ENCODE peak calls at places on chromosomes 12 and 14, in eight cellular contexts. One of them, this sample, is unnamed.

GRCh38 chr12:51863921-51864700 is 15.6 kb upstream of the FIGNL2 start:
- DNase-seq in left ventricle myocardium inferior: no peak
- DNase-seq in right cardiac atrium: peak
- DNase-seq in lung: no peak
- DNase-seq in fibroblast of mammary gland: no peak
- DNase-seq in AG04449: no peak
- DNase-seq in astrocyte of the spinal cord: peak
- DNase-seq in transverse colon: no peak
- DNase-seq in this sample: no peak

GRCh38 chr12:13165578-13166120 is 30.9 kb upstream of the EMP1 start:
- DNase-seq in left ventricle myocardium inferior: peak
- DNase-seq in right cardiac atrium: peak
- DNase-seq in lung: peak
- DNase-seq in fibroblast of mammary gland: peak
- DNase-seq in AG04449: no peak
- DNase-seq in astrocyte of the spinal cord: peak
- DNase-seq in transverse colon: peak
- DNase-seq in this sample: peak

GRCh38 chr12:105219261-105220018 is 16.5 kb downstream of the APPL2 start:
- DNase-seq in left ventricle myocardium inferior: no peak
- DNase-seq in right cardiac atrium: no peak
- DNase-seq in lung: no peak
- DNase-seq in fibroblast of mammary gland: no peak
- DNase-seq in AG04449: no peak
- DNase-seq in astrocyte of the spinal cord: no peak
- DNase-seq in transverse colon: no peak
- DNase-seq in this sample: no peak

GRCh38 chr14:23492618-23493272 is 23.2 kb downstream of the NGDN start:
- DNase-seq in left ventricle myocardium inferior: no peak
- DNase-seq in right cardiac atrium: no peak
- DNase-seq in lung: no peak
- DNase-seq in fibroblast of mammary gland: peak
- DNase-seq in AG04449: no peak
- DNase-seq in astrocyte of the spinal cord: no peak
- DNase-seq in transverse colon: no peak
- DNase-seq in this sample: peak

GRCh38 chr14:30808576-30808975 is 65.8 kb upstream of the COCH start:
- DNase-seq in left ventricle myocardium inferior: no peak
- DNase-seq in right cardiac atrium: no peak
- DNase-seq in lung: no peak
- DNase-seq in fibroblast of mammary gland: peak
- DNase-seq in AG04449: no peak
- DNase-seq in astrocyte of the spinal cord: peak
- DNase-seq in transverse colon: no peak
- DNase-seq in this sample: peak

GRCh38 chr12:57868870-57869609 is 22.5 kb upstream of the CTDSP2 start:
- DNase-seq in left ventricle myocardium inferior: no peak
- DNase-seq in right cardiac atrium: peak
- DNase-seq in lung: no peak
- DNase-seq in fibroblast of mammary gland: no peak
- DNase-seq in AG04449: no peak
- DNase-seq in astrocyte of the spinal cord: no peak
- DNase-seq in transverse colon: no peak
- DNase-seq in this sample: no peak

GRCh38 chr14:89621791-89622638 is 205.0 kb upstream of the FOXN3 start:
- DNase-seq in left ventricle myocardium inferior: no peak
- DNase-seq in right cardiac atrium: no peak
- DNase-seq in lung: no peak
- DNase-seq in fibroblast of mammary gland: no peak
- DNase-seq in AG04449: no peak
- DNase-seq in astrocyte of the spinal cord: no peak
- DNase-seq in transverse colon: no peak
- DNase-seq in this sample: no peak

GRCh38 chr12:107349008-107349747 is 255.8 kb upstream of the CRY1 start:
- DNase-seq in left ventricle myocardium inferior: no peak
- DNase-seq in right cardiac atrium: no peak
- DNase-seq in lung: no peak
- DNase-seq in fibroblast of mammary gland: peak
- DNase-seq in AG04449: no peak
- DNase-seq in astrocyte of the spinal cord: peak
- DNase-seq in transverse colon: peak
- DNase-seq in this sample: peak

GRCh38 chr14:24692382-24693352 is 58.7 kb upstream of the GZMB start:
- DNase-seq in left ventricle myocardium inferior: no peak
- DNase-seq in right cardiac atrium: no peak
- DNase-seq in lung: no peak
- DNase-seq in fibroblast of mammary gland: no peak
- DNase-seq in AG04449: no peak
- DNase-seq in astrocyte of the spinal cord: no peak
- DNase-seq in transverse colon: no peak
- DNase-seq in this sample: no peak

GRCh38 chr14:74257078-74257987 is 18.1 kb downstream of the VSX2 start:
- DNase-seq in left ventricle myocardium inferior: peak
- DNase-seq in right cardiac atrium: peak
- DNase-seq in lung: peak
- DNase-seq in fibroblast of mammary gland: peak
- DNase-seq in AG04449: no peak
- DNase-seq in astrocyte of the spinal cord: no peak
- DNase-seq in transverse colon: peak
- DNase-seq in this sample: peak

GRCh38 chr12:26271024-26271423 is 75.7 kb downstream of the SSPN start:
- DNase-seq in left ventricle myocardium inferior: no peak
- DNase-seq in right cardiac atrium: no peak
- DNase-seq in lung: no peak
- DNase-seq in fibroblast of mammary gland: peak
- DNase-seq in AG04449: peak
- DNase-seq in astrocyte of the spinal cord: no peak
- DNase-seq in transverse colon: no peak
- DNase-seq in this sample: peak

GRCh38 chr14:90717916-90718315 is 98.3 kb downstream of the TTC7B start:
- DNase-seq in left ventricle myocardium inferior: no peak
- DNase-seq in right cardiac atrium: no peak
- DNase-seq in lung: no peak
- DNase-seq in fibroblast of mammary gland: peak
- DNase-seq in AG04449: no peak
- DNase-seq in astrocyte of the spinal cord: peak
- DNase-seq in transverse colon: no peak
- DNase-seq in this sample: peak

GRCh38 chr14:96168581-96168980 is 36.1 kb upstream of the BDKRB2 start:
- DNase-seq in left ventricle myocardium inferior: no peak
- DNase-seq in right cardiac atrium: no peak
- DNase-seq in lung: no peak
- DNase-seq in fibroblast of mammary gland: no peak
- DNase-seq in AG04449: no peak
- DNase-seq in astrocyte of the spinal cord: no peak
- DNase-seq in transverse colon: no peak
- DNase-seq in this sample: no peak

GRCh38 chr12:124545508-124546418 is 21.6 kb downstream of the NCOR2 start:
- DNase-seq in left ventricle myocardium inferior: no peak
- DNase-seq in right cardiac atrium: peak
- DNase-seq in lung: no peak
- DNase-seq in fibroblast of mammary gland: peak
- DNase-seq in AG04449: no peak
- DNase-seq in astrocyte of the spinal cord: peak
- DNase-seq in transverse colon: peak
- DNase-seq in this sample: peak
- H3K4me3 ChIP-seq in left ventricle myocardium inferior: no peak
- H3K4me3 ChIP-seq in right cardiac atrium: no peak
- H3K4me3 ChIP-seq in lung: no peak
- H3K4me3 ChIP-seq in fibroblast of mammary gland: no peak
- H3K4me3 ChIP-seq in AG04449: no peak
- H3K4me3 ChIP-seq in astrocyte of the spinal cord: no peak
- H3K4me3 ChIP-seq in transverse colon: no peak
- H3K4me3 ChIP-seq in this sample: no peak

GRCh38 chr12:55816876-55817351 is 610 bp downstream of the SARNP start:
- DNase-seq in left ventricle myocardium inferior: no peak
- DNase-seq in right cardiac atrium: no peak
- DNase-seq in lung: no peak
- DNase-seq in fibroblast of mammary gland: no peak
- DNase-seq in AG04449: no peak
- DNase-seq in astrocyte of the spinal cord: no peak
- DNase-seq in transverse colon: no peak
- DNase-seq in this sample: peak

GRCh38 chr12:55814257-55814656 is 3.3 kb downstream of the SARNP start:
- DNase-seq in left ventricle myocardium inferior: no peak
- DNase-seq in right cardiac atrium: no peak
- DNase-seq in lung: no peak
- DNase-seq in fibroblast of mammary gland: no peak
- DNase-seq in AG04449: no peak
- DNase-seq in astrocyte of the spinal cord: no peak
- DNase-seq in transverse colon: no peak
- DNase-seq in this sample: no peak

GRCh38 chr12:55817352-55818139 is at the start of the genes ORMDL2 and SARNP:
- DNase-seq in left ventricle myocardium inferior: peak
- DNase-seq in right cardiac atrium: peak
- DNase-seq in lung: peak
- DNase-seq in fibroblast of mammary gland: peak
- DNase-seq in AG04449: peak
- DNase-seq in astrocyte of the spinal cord: peak
- DNase-seq in transverse colon: peak
- DNase-seq in this sample: peak

GRCh38 chr12:55818140-55818728 is 393 bp downstream of the ORMDL2 start:
- DNase-seq in left ventricle myocardium inferior: no peak
- DNase-seq in right cardiac atrium: no peak
- DNase-seq in lung: no peak
- DNase-seq in fibroblast of mammary gland: no peak
- DNase-seq in AG04449: no peak
- DNase-seq in astrocyte of the spinal cord: peak
- DNase-seq in transverse colon: no peak
- DNase-seq in this sample: no peak

DNA sequence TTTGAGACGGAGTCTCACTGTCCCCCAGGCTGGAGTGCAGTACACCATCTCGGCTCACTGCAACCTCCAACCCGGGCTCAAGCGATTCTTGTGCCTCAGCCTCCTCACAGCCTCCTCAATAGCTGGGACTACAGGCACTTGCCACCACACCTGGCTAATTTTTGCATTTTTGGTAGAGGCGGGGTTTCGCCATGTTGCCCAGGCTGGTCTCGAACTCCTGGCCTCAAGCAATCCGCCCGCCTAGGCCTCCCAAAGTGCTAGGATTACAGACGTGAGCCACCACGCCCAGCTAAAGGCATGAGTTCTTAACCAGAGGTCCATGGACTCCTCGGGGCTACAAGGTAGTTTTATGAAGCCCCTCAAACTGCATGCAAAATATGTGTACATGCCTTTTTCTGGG is 2.1 kb downstream of the SARNP start:
- DNase-seq in left ventricle myocardium inferior: no peak
- DNase-seq in right cardiac atrium: no peak
- DNase-seq in lung: no peak
- DNase-seq in fibroblast of mammary gland: no peak
- DNase-seq in AG04449: no peak
- DNase-seq in astrocyte of the spinal cord: no peak
- DNase-seq in transverse colon: no peak
- DNase-seq in this sample: no peak
- H3K4me3 ChIP-seq in left ventricle myocardium inferior: peak
- H3K4me3 ChIP-seq in right cardiac atrium: no peak
- H3K4me3 ChIP-seq in lung: no peak
- H3K4me3 ChIP-seq in fibroblast of mammary gland: no peak
- H3K4me3 ChIP-seq in AG04449: no peak
- H3K4me3 ChIP-seq in astrocyte of the spinal cord: no peak
- H3K4me3 ChIP-seq in transverse colon: peak
- H3K4me3 ChIP-seq in this sample: no peak

DNA sequence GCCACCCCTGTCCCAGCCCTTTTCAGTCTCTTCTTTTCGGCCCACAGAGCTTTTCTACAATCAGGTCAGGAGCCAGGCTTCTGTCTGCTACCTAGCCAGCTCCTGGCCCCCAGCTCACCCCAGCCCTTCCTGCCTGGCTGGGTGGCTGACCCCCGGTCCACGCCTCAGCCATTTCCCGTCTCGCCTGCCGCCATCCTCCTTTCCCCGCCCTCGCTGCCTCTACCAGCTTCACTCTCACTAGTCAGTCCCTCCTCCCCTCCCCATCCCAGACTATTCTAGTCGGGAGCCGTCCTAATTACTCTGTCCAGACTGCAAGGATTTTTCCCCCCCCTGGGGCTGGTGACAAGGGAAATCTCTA is 876 bp downstream of the DHH start:
- DNase-seq in left ventricle myocardium inferior: peak
- DNase-seq in right cardiac atrium: peak
- DNase-seq in lung: no peak
- DNase-seq in fibroblast of mammary gland: no peak
- DNase-seq in AG04449: no peak
- DNase-seq in astrocyte of the spinal cord: no peak
- DNase-seq in transverse colon: no peak
- DNase-seq in this sample: no peak
- H3K4me3 ChIP-seq in left ventricle myocardium inferior: peak
- H3K4me3 ChIP-seq in right cardiac atrium: peak
- H3K4me3 ChIP-seq in lung: peak
- H3K4me3 ChIP-seq in fibroblast of mammary gland: no peak
- H3K4me3 ChIP-seq in AG04449: no peak
- H3K4me3 ChIP-seq in astrocyte of the spinal cord: peak
- H3K4me3 ChIP-seq in transverse colon: peak
- H3K4me3 ChIP-seq in this sample: no peak

GRCh38 chr12:9699269-9699897 is 29.9 kb downstream of the CLEC2D start:
- DNase-seq in left ventricle myocardium inferior: no peak
- DNase-seq in right cardiac atrium: no peak
- DNase-seq in lung: no peak
- DNase-seq in fibroblast of mammary gland: no peak
- DNase-seq in AG04449: no peak
- DNase-seq in astrocyte of the spinal cord: no peak
- DNase-seq in transverse colon: no peak
- DNase-seq in this sample: no peak

GRCh38 chr12:9699898-9700605 is 30.5 kb downstream of the CLEC2D start:
- DNase-seq in left ventricle myocardium inferior: no peak
- DNase-seq in right cardiac atrium: no peak
- DNase-seq in lung: no peak
- DNase-seq in fibroblast of mammary gland: peak
- DNase-seq in AG04449: no peak
- DNase-seq in astrocyte of the spinal cord: no peak
- DNase-seq in transverse colon: no peak
- DNase-seq in this sample: peak

GRCh38 chr12:9694220-9694619 is 24.7 kb downstream of the CLEC2D start:
- DNase-seq in left ventricle myocardium inferior: no peak
- DNase-seq in right cardiac atrium: no peak
- DNase-seq in lung: no peak
- DNase-seq in fibroblast of mammary gland: no peak
- DNase-seq in AG04449: no peak
- DNase-seq in astrocyte of the spinal cord: no peak
- DNase-seq in transverse colon: no peak
- DNase-seq in this sample: no peak

GRCh38 chr12:9700606-9700956 is 31.1 kb downstream of the CLEC2D start:
- DNase-seq in left ventricle myocardium inferior: no peak
- DNase-seq in right cardiac atrium: no peak
- DNase-seq in lung: no peak
- DNase-seq in fibroblast of mammary gland: no peak
- DNase-seq in AG04449: no peak
- DNase-seq in astrocyte of the spinal cord: no peak
- DNase-seq in transverse colon: no peak
- DNase-seq in this sample: no peak

DNA sequence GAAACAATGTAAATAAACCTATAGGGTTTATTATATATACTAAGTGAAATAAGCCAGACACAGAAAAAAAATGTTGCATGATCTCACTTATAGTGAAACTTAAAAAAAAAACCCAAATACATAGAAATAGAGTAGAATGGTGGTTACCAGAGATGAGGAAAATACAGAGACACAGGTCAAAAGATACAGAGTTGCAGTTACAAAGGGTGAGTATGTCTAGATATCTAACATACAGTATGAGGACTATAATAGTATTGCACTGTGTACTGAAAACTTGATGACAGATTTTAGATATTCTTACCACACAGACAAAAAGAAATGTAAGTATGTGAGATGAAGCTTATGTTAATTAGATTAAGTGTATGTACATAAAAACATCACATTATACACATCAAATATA is 28.1 kb downstream of the CLEC2D start:
- DNase-seq in left ventricle myocardium inferior: no peak
- DNase-seq in right cardiac atrium: no peak
- DNase-seq in lung: no peak
- DNase-seq in fibroblast of mammary gland: no peak
- DNase-seq in AG04449: no peak
- DNase-seq in astrocyte of the spinal cord: no peak
- DNase-seq in transverse colon: no peak
- DNase-seq in this sample: no peak
- H3K4me3 ChIP-seq in left ventricle myocardium inferior: no peak
- H3K4me3 ChIP-seq in right cardiac atrium: no peak
- H3K4me3 ChIP-seq in lung: no peak
- H3K4me3 ChIP-seq in fibroblast of mammary gland: no peak
- H3K4me3 ChIP-seq in AG04449: no peak
- H3K4me3 ChIP-seq in astrocyte of the spinal cord: no peak
- H3K4me3 ChIP-seq in transverse colon: no peak
- H3K4me3 ChIP-seq in this sample: no peak